ENCODE peak calls at places on chromosomes 1 and 21, in four cellular contexts. J, M, E and N are unnamed samples.

GRCh38 chr1:14826172-14826636 is 227.7 kb downstream of the KAZN start:
- DNase-seq in J (peak; percentile 27), M (no peak), E (no peak), N (no peak)

GRCh38 chr1:78291443-78291842 is 199.3 kb upstream of the PTGFR start:
- DNase-seq in J (no peak), E (no peak), M (no peak), N (no peak)

GRCh38 chr1:222195857-222196256 is 352.0 kb downstream of the HHIPL2 start:
- DNase-seq in E (no peak), M (no peak), J (no peak), N (no peak)

GRCh38 chr1:81803423-81804103 is 2.8 kb downstream of the ADGRL2 start:
- DNase-seq in E (no peak), J (peak; percentile 14), M (no peak), N (no peak)

GRCh38 chr1:147669475-147670318 is 627 bp downstream of the ACP6 start:
- DNase-seq in M (peak; percentile 77), E (no peak), J (peak; percentile 76), N (no peak)

GRCh38 chr21:28818663-28819278 is 173.9 kb downstream of the LTN1 start:
- DNase-seq in M (no peak), J (no peak), E (no peak), N (no peak)

GRCh38 chr1:231421616-231421970 is 494 bp downstream of the EGLN1 start:
- DNase-seq in E (no peak), M (peak; percentile 71), J (no peak), N (no peak)

GRCh38 chr1:93346472-93346991 is 825 bp downstream of the DR1 start:
- DNase-seq in J (peak; percentile 57), E (no peak), M (no peak), N (peak; percentile 29)

GRCh38 chr1:157963713-157964112 is 29.7 kb upstream of the KIRREL1 start:
- DNase-seq in M (peak; percentile 86), J (peak; percentile 63), E (no peak), N (peak; percentile 68)

GRCh38 chr1:75308365-75308764 is 174.2 kb downstream of the LHX8 start:
- DNase-seq in M (no peak), E (no peak), J (no peak), N (no peak)

GRCh38 chr1:235866207-235866912 is at the start of gene LYST:
- DNase-seq in M (no peak), E (no peak), J (peak; percentile 65), N (peak; percentile 32)

GRCh38 chr1:163872067-163872466 is 550.3 kb downstream of the NUF2 start:
- DNase-seq in E (no peak), J (no peak), M (no peak), N (no peak)

GRCh38 chr1:6859415-6860343 is 74.4 kb downstream of the CAMTA1 start:
- DNase-seq in M (no peak), J (no peak), E (no peak), N (no peak)

GRCh38 chr1:149917590-149918144 is at the start of gene SV2A:
- DNase-seq in J (peak; percentile 95), E (no peak), M (peak; percentile 72), N (no peak)

GRCh38 chr1:20903452-20903851 is 116.3 kb upstream of the HP1BP3 start:
- DNase-seq in J (no peak), E (no peak), M (no peak), N (no peak)

GRCh38 chr1:162042361-162042760 is 18.7 kb upstream of the OLFML2B start:
- DNase-seq in M (no peak), J (no peak), E (no peak), N (no peak)

GRCh38 chr1:162036156-162036555 is 12.5 kb upstream of the OLFML2B start:
- DNase-seq in E (no peak), J (no peak), M (no peak), N (no peak)

GRCh38 chr1:162035241-162035640 is 11.6 kb upstream of the OLFML2B start:
- DNase-seq in E (no peak), M (no peak), J (no peak), N (no peak)

GRCh38 chr1:162038624-162039023 is 15.0 kb upstream of the OLFML2B start:
- DNase-seq in M (no peak), J (no peak), E (no peak), N (no peak)

GRCh38 chr1:162040657-162041056 is 17.0 kb upstream of the OLFML2B start:
- DNase-seq in M (no peak), E (no peak), J (no peak), N (no peak)
- TF ChIP-seq NRF1 in M (no peak), E (no peak), J (no peak), N (no peak)

GRCh38 chr21:46121286-46122221 is 23.6 kb downstream of the COL6A2 start:
- DNase-seq in M (peak; percentile 39), J (peak; percentile 23), E (no peak), N (no peak)
- TF ChIP-seq GABPA in M (no peak), J (no peak), E (no peak), N (no peak)

DNA sequence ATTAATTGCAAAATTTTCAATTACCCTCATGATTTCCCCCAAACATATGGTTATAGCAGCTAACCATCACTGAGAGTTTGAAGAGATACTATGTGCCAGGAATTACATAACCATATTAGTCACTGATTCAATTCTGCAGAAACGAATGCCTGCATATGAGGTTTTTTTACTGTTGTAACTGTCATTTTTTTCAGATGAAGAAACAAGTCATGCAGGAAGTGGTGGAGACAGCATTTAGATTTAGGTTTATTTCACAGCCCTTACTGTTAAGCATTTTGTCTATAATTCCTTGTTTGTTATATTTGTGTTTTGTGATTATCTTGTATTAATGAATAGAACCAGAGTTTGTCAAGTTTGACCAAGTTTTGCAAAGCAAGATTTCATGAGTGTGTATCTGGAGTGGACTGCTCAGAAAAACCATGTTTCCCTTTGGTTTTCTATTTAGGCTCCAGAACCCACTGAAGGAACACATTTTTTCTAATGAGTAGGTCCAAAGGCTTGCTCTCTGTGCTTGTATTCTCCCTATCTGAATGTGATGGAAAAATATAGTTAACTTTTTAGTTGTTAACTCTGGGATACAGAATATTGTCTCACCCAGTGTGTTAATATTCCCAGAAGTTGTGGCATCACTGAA is 308.5 kb upstream of the ADAMTS5 start:
- DNase-seq in E (no peak), J (peak; percentile 15), M (no peak), N (no peak)
- H3K4me2 ChIP-seq in E (no peak overlapping the region), J (peak overlapping the region; percentile 15), M (no peak overlapping the region), N (no peak overlapping the region)

GRCh38 chr1:30702823-30703222 is 20.6 kb downstream of the MATN1 start:
- DNase-seq in M (no peak), J (no peak), E (no peak), N (no peak)
- TF ChIP-seq NRF1 in M (no peak), J (no peak), E (no peak), N (no peak)

GRCh38 chr1:115429242-115429641 is 91.2 kb upstream of the NGF start:
- DNase-seq in E (no peak), J (no peak), M (no peak), N (no peak)
- TF ChIP-seq GABPA in E (no peak), J (no peak), M (no peak), N (no peak)

GRCh38 chr21:43313939-43314405 is 113.0 kb downstream of the SIK1 start:
- DNase-seq in J (no peak), E (no peak), M (no peak), N (no peak)

GRCh38 chr21:43311303-43311817 is 115.6 kb downstream of the SIK1 start:
- DNase-seq in E (no peak), M (no peak), J (no peak), N (no peak)

GRCh38 chr21:43313221-43313938 is 113.6 kb downstream of the SIK1 start:
- DNase-seq in J (no peak), M (no peak), E (no peak), N (no peak)

GRCh38 chr21:43312751-43313169 is 114.2 kb downstream of the SIK1 start:
- DNase-seq in M (no peak), J (no peak), E (peak; percentile 23), N (no peak)

GRCh38 chr21:43312011-43312410 is 114.9 kb downstream of the SIK1 start:
- DNase-seq in J (no peak), E (no peak), M (no peak), N (no peak)
- H3K4me2 ChIP-seq in J (no peak overlapping the region), E (no peak overlapping the region), M (no peak overlapping the region), N (no peak overlapping the region)

DNA sequence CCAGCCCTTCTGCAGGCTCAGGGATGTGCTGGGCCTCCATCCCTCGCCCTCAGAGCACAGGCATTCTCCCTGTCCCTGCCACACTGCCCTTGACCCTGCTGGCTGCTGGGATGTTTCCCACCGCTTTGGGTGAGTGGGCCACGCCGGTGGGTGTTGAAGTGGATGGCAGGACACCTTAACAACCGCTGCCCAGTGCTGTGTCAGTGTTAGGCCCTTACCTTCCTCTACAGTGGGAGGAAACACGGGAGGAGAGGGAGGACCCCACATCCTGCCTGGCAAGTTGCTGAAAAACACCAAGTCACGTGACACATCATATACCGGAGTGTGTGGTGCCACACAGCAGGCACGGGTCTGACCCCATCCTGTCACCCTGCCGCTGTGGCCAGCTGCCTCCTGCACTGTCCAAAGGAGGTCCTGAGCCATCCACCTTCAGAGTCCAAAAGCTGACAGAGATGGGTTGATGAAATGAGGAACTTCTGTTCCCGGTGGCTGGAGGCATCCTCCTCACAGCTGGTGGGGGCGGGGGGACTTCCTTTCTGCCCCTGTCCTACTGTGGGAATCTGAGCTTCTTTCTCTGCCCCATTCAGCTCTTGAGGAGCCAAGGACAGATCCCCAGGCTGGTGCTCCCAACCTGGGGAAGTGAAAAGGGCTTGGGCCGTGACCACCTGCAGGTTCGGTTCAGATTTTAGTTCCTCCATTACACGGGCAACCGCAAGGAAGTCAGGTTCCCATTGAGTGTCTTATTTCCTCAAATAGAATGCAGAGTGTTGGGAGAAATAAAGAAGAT is 3.2 kb upstream of the THEMIS2 start:
- DNase-seq in M (no peak), J (no peak), E (peak; percentile 74), N (peak; percentile 54)
- TF ChIP-seq NRF1 in M (no peak), J (no peak), E (no peak), N (no peak)

DNA sequence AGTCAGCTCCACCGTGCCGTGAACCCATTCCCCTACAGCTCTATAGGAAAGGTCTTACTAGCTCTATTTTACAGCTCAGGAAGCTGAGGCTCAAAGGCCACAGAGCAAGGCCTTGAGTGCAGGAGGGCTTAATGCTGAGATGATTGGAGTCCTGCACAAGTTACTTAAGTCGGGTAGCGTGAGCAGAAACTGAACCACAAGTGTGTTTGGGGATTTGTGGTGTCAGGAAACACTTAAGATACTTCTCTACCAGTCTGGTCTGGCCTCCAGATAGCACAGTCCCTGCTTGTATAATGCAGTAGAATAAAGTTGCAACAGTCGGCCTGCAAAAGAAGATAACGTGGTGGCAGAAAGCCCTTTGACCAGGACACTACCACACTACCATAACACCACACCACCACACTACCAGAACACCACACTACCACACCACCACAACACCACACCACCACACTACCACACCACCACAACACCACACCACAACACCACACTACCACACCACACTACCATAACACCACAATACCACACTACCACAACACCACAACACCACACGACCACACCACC is 118.1 kb downstream of the SPSB1 start:
- DNase-seq in E (peak; percentile 69), J (peak; percentile 43), M (no peak), N (peak; percentile 49)
- TF ChIP-seq GABPA in E (no peak), J (no peak), M (no peak), N (no peak)

DNA sequence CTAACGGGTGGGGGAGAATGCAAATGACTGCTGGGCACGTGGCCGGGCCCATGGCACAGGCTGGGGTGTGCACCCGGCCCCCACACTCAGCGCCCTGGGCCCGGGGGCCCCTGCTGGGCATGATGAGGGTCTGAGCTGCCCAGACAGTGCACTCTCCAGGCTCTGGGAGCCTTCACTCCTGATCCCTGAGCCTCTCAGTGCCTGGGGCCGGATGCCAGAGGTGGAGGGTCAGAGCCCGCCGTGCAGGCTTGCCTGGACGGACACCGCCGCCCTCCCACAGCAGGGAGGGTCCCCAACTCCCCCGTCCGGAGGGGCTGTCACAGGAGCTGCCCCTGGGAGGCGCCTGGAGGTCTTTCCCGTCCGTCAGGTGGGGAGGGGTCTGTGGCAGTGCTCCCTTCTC is 20.2 kb upstream of the PEX10 start:
- DNase-seq in J (no peak), M (no peak), E (no peak), N (no peak)
- H3K4me2 ChIP-seq in J (no peak overlapping the region), M (no peak overlapping the region), E (no peak overlapping the region), N (no peak overlapping the region)

GRCh38 chr1:225691861-225692516 is 39.1 kb upstream of the ENAH start:
- DNase-seq in E (no peak), M (no peak), J (no peak), N (no peak)
- TF ChIP-seq NRF1 in E (no peak), M (no peak), J (no peak), N (no peak)